ENCODE peak calls at places on chromosomes 13 and 19, in nine cellular contexts. K, H, R, W, A, M, D, E and Z are unnamed samples.

GRCh38 chr13:51097353-51098043 is 13.6 kb downstream of the C13orf42 start:
- DNase-seq in K (no peak), E (no peak), W (no peak), H (no peak), A (no peak), D (no peak), M (no peak), R (no peak), Z (no peak)

GRCh38 chr13:109816979-109817275 is 30.5 kb upstream of the IRS2 start:
- DNase-seq in E (peak; percentile 63), D (no peak), A (no peak), R (no peak), H (no peak), K (peak; percentile 79), W (peak; percentile 44), M (no peak), Z (no peak)

GRCh38 chr19:56119585-56119978 is 1.5 kb downstream of the ZNF787 start:
- DNase-seq in D (no peak), R (no peak), W (no peak), E (peak; percentile 30), A (peak; percentile 63), M (no peak), H (no peak), K (peak; percentile 66), Z (no peak)

GRCh38 chr19:7515091-7515470 is 822 bp upstream of the ZNF358 start:
- DNase-seq in D (no peak), H (no peak), K (peak; percentile 83), A (no peak), R (no peak), W (no peak), M (no peak), E (no peak), Z (no peak)

GRCh38 chr19:14475251-14476073 is at the start of gene PTGER1:
- DNase-seq in M (no peak), K (peak; percentile 51), W (no peak), H (no peak), E (no peak), A (no peak), R (no peak), D (no peak), Z (no peak)

GRCh38 chr19:55044286-55044685 is 6.2 kb upstream of the GP6 start:
- DNase-seq in K (no peak), M (no peak), D (no peak), A (no peak), R (no peak), E (no peak), W (no peak), H (no peak), Z (no peak)

GRCh38 chr19:4575978-4576933 is 16.8 kb upstream of the SEMA6B start:
- DNase-seq in H (peak; percentile 40), R (peak; percentile 46), D (peak; percentile 62), M (no peak), K (peak; percentile 55), W (no peak), A (peak; percentile 70), E (peak; percentile 25), Z (peak; percentile 61)

GRCh38 chr19:3945838-3946237 is 13.0 kb downstream of the NMRK2 start:
- DNase-seq in D (no peak), M (no peak), K (peak; percentile 50), A (no peak), E (peak; percentile 16), W (no peak), H (no peak), R (no peak), Z (no peak)

GRCh38 chr19:10372698-10373097 is 7.7 kb downstream of the TYK2 start:
- DNase-seq in D (no peak), H (no peak), W (no peak), R (no peak), M (no peak), K (no peak), A (no peak), E (no peak), Z (no peak)

GRCh38 chr13:37934339-37935191 is 65.0 kb upstream of the TRPC4 start:
- DNase-seq in D (no peak), R (no peak), A (no peak), W (no peak), H (no peak), M (no peak), E (no peak), K (no peak), Z (no peak)

GRCh38 chr19:1235625-1236538 is 1.9 kb downstream of the CBARP start:
- DNase-seq in E (peak; percentile 35), K (peak; percentile 65), D (no peak), W (no peak), M (no peak), R (no peak), A (no peak), H (no peak), Z (no peak)

GRCh38 chr13:48457578-48458242 is 44.8 kb upstream of the LPAR6 start:
- DNase-seq in D (no peak), K (no peak), H (no peak), E (no peak), R (no peak), W (no peak), A (no peak), M (no peak), Z (no peak)

GRCh38 chr19:42323852-42324654 is 1.4 kb upstream of the MEGF8 start:
- DNase-seq in W (no peak), M (no peak), E (no peak), H (no peak), K (no peak), D (peak; percentile 27), R (no peak), A (no peak), Z (no peak)

GRCh38 chr19:677201-677600 is 1.0 kb downstream of the FSTL3 start:
- DNase-seq in H (no peak), E (peak; percentile 66), D (no peak), R (peak; percentile 80), W (no peak), M (no peak), A (peak; percentile 87), K (peak; percentile 90), Z (no peak)

GRCh38 chr19:18629166-18630088 is 7.4 kb upstream of the KLHL26 start:
- DNase-seq in H (no peak), R (no peak), A (peak; percentile 59), M (no peak), E (no peak), D (no peak), K (no peak), W (no peak), Z (no peak)

GRCh38 chr19:38034153-38034835 is 127.3 kb downstream of the SIPA1L3 start:
- DNase-seq in H (no peak), D (peak; percentile 40), K (peak; percentile 71), W (no peak), M (peak; percentile 32), R (no peak), A (no peak), E (no peak), Z (no peak)

GRCh38 chr13:102699419-102699961 is 4.6 kb upstream of the METTL21C start:
- DNase-seq in W (no peak), E (no peak), A (no peak), H (no peak), D (no peak), K (no peak), M (no peak), R (no peak), Z (no peak)

GRCh38 chr19:38662508-38663155 is 15.2 kb downstream of the ACTN4 start:
- DNase-seq in E (no peak), M (no peak), H (no peak), R (no peak), W (no peak), A (no peak), D (no peak), K (no peak), Z (no peak)

GRCh38 chr19:8206147-8207087 is 2.8 kb upstream of the CERS4 start:
- DNase-seq in D (no peak), A (no peak), E (no peak), H (no peak), K (no peak), W (no peak), M (no peak), R (no peak), Z (no peak)

GRCh38 chr19:11577451-11578341 is at the start of gene ACP5:
- DNase-seq in R (no peak), H (no peak), D (no peak), A (no peak), M (no peak), K (peak; percentile 44), E (no peak), W (no peak), Z (no peak)

GRCh38 chr19:48634424-48635262 is 2.5 kb downstream of the DBP start:
- DNase-seq in A (peak; percentile 98), W (peak; percentile 66), R (peak; percentile 98), K (peak; percentile 96), E (peak; percentile 87), D (peak; percentile 98), H (peak; percentile 86), M (peak; percentile 92), Z (peak; percentile 98)

GRCh38 chr19:55441692-55442321 is 1.3 kb downstream of the SHISA7 start:
- DNase-seq in A (no peak), D (no peak), M (no peak), K (no peak), R (no peak), H (no peak), E (no peak), W (no peak), Z (no peak)

GRCh38 chr19:38024991-38025716 is 118.1 kb downstream of the SIPA1L3 start:
- DNase-seq in E (no peak), H (no peak), M (no peak), K (no peak), D (no peak), R (no peak), W (no peak), A (no peak), Z (no peak)

GRCh38 chr13:32917504-32917903 is 98.7 kb upstream of the KL start:
- DNase-seq in R (no peak), K (peak; percentile 27), M (peak; percentile 55), W (no peak), E (no peak), H (no peak), D (peak; percentile 36), A (no peak), Z (no peak)

GRCh38 chr13:113765241-113765910 is 6.3 kb downstream of the TMEM255B start:
- DNase-seq in W (no peak), K (no peak), A (no peak), E (no peak), D (no peak), H (no peak), M (no peak), R (no peak), Z (no peak)

GRCh38 chr19:8000298-8001038 is 5.0 kb downstream of the ELAVL1 start:
- DNase-seq in M (no peak), R (no peak), A (no peak), K (no peak), H (no peak), E (no peak), W (no peak), D (peak; percentile 19), Z (no peak)

GRCh38 chr13:33229446-33230177 is 55.9 kb downstream of the STARD13 start:
- DNase-seq in H (no peak), R (no peak), A (no peak), K (peak; percentile 78), E (no peak), W (peak; percentile 72), M (no peak), D (no peak), Z (no peak)

GRCh38 chr13:44116562-44117315 is 237.0 kb downstream of the LACC1 start:
- DNase-seq in M (no peak), H (no peak), K (peak; percentile 8), D (no peak), R (no peak), W (no peak), E (no peak), A (no peak), Z (no peak)

GRCh38 chr19:2255982-2256685 is at the start of gene JSRP1:
- DNase-seq in A (peak; percentile 90), E (no peak), K (no peak), R (no peak), H (no peak), W (no peak), D (no peak), M (peak; percentile 49), Z (no peak)

GRCh38 chr19:43983544-43983911 is 460 bp upstream of the ZNF155 start:
- DNase-seq in W (no peak), D (no peak), K (no peak), M (no peak), H (no peak), A (no peak), R (no peak), E (no peak), Z (no peak)

GRCh38 chr13:23621316-23621645 is 51.1 kb downstream of the TNFRSF19 start:
- DNase-seq in R (no peak), M (no peak), E (peak; percentile 89), W (peak; percentile 57), K (peak; percentile 90), H (no peak), A (no peak), D (peak; percentile 70), Z (no peak)